ENCODE peak calls at places on chromosomes 7 and 10, in six cellular contexts. One of them, this sample, is unnamed.

GRCh38 chr7:140670343-140670935 is 2.3 kb upstream of the ADCK2 start:
- DNase-seq in GM23338: peak; percentile 17
- DNase-seq in HepG2: no peak
- DNase-seq in GM12878: no peak
- DNase-seq in K562: peak; percentile 44
- DNase-seq in H1: no peak
- DNase-seq in this sample: no peak

GRCh38 chr10:119608316-119609155 is 11.8 kb upstream of the TIAL1 start:
- DNase-seq in GM23338: peak; percentile 73
- DNase-seq in HepG2: peak; percentile 36
- DNase-seq in GM12878: no peak
- DNase-seq in K562: no peak
- DNase-seq in H1: no peak
- DNase-seq in this sample: peak; percentile 65

GRCh38 chr7:98133181-98133580 is 26.5 kb downstream of the LMTK2 start:
- DNase-seq in GM23338: no peak
- DNase-seq in HepG2: no peak
- DNase-seq in GM12878: peak; percentile 63
- DNase-seq in K562: no peak
- DNase-seq in H1: no peak
- DNase-seq in this sample: no peak

GRCh38 chr10:65581426-65582026 is 1344.3 kb upstream of the LRRTM3 start:
- DNase-seq in GM23338: peak; percentile 54
- DNase-seq in HepG2: no peak
- DNase-seq in GM12878: no peak
- DNase-seq in K562: no peak
- DNase-seq in H1: no peak
- DNase-seq in this sample: no peak

GRCh38 chr10:89281606-89282395 is 20.0 kb upstream of the IFIT2 start:
- DNase-seq in GM23338: no peak
- DNase-seq in HepG2: no peak
- DNase-seq in GM12878: no peak
- DNase-seq in K562: no peak
- DNase-seq in H1: no peak
- DNase-seq in this sample: no peak

GRCh38 chr7:636396-636795 is 90.1 kb upstream of the DNAAF5 start:
- DNase-seq in GM23338: no peak
- DNase-seq in HepG2: peak; percentile 12
- DNase-seq in GM12878: no peak
- DNase-seq in K562: peak; percentile 68
- DNase-seq in H1: no peak
- DNase-seq in this sample: peak; percentile 27

GRCh38 chr7:92768501-92769360 is 67.6 kb downstream of the CDK6 start:
- DNase-seq in GM23338: peak; percentile 53
- DNase-seq in HepG2: no peak
- DNase-seq in GM12878: peak; percentile 49
- DNase-seq in K562: no peak
- DNase-seq in H1: no peak
- DNase-seq in this sample: no peak

GRCh38 chr10:102629661-102630614 is 14.3 kb upstream of the TRIM8 start:
- DNase-seq in GM23338: peak; percentile 85
- DNase-seq in HepG2: peak; percentile 60
- DNase-seq in GM12878: no peak
- DNase-seq in K562: no peak
- DNase-seq in H1: peak; percentile 60
- DNase-seq in this sample: peak; percentile 67

GRCh38 chr10:127737563-127738511 is 852 bp downstream of the FOXI2 start:
- DNase-seq in GM23338: peak; percentile 31
- DNase-seq in HepG2: no peak
- DNase-seq in GM12878: no peak
- DNase-seq in K562: no peak
- DNase-seq in H1: no peak
- DNase-seq in this sample: peak; percentile 33

GRCh38 chr7:51162724-51163329 is 153.8 kb downstream of the COBL start:
- DNase-seq in GM23338: peak; percentile 95
- DNase-seq in HepG2: peak; percentile 64
- DNase-seq in GM12878: peak; percentile 32
- DNase-seq in K562: peak; percentile 54
- DNase-seq in H1: peak; percentile 61
- DNase-seq in this sample: peak; percentile 91

GRCh38 chr10:58481569-58482109 is 31.0 kb upstream of the BICC1 start:
- DNase-seq in GM23338: peak; percentile 20
- DNase-seq in HepG2: no peak
- DNase-seq in GM12878: no peak
- DNase-seq in K562: no peak
- DNase-seq in H1: no peak
- DNase-seq in this sample: no peak

GRCh38 chr10:77889277-77889903 is 37.2 kb downstream of the DLG5 start:
- DNase-seq in GM23338: peak; percentile 87
- DNase-seq in HepG2: peak; percentile 93
- DNase-seq in GM12878: no peak
- DNase-seq in K562: peak; percentile 52
- DNase-seq in H1: no peak
- DNase-seq in this sample: peak; percentile 69

GRCh38 chr10:118979661-118980060 is 49.9 kb upstream of the NANOS1 start:
- DNase-seq in GM23338: no peak
- DNase-seq in HepG2: no peak
- DNase-seq in GM12878: no peak
- DNase-seq in K562: no peak
- DNase-seq in H1: no peak
- DNase-seq in this sample: no peak

GRCh38 chr10:103765981-103766380 is 89.4 kb downstream of the SH3PXD2A start:
- DNase-seq in GM23338: no peak
- DNase-seq in HepG2: no peak
- DNase-seq in GM12878: no peak
- DNase-seq in K562: no peak
- DNase-seq in H1: no peak
- DNase-seq in this sample: no peak

GRCh38 chr10:77091745-77092144 is 545.9 kb downstream of the KCNMA1 start:
- DNase-seq in GM23338: no peak
- DNase-seq in HepG2: no peak
- DNase-seq in GM12878: no peak
- DNase-seq in K562: no peak
- DNase-seq in H1: no peak
- DNase-seq in this sample: no peak

GRCh38 chr10:75211007-75211735 is 575 bp downstream of the VDAC2 start:
- DNase-seq in GM23338: peak; percentile 48
- DNase-seq in HepG2: peak; percentile 48
- DNase-seq in GM12878: no peak
- DNase-seq in K562: peak; percentile 86
- DNase-seq in H1: no peak
- DNase-seq in this sample: no peak

GRCh38 chr10:110818311-110819257 is 53.1 kb upstream of the PDCD4 start:
- DNase-seq in GM23338: no peak
- DNase-seq in HepG2: no peak
- DNase-seq in GM12878: no peak
- DNase-seq in K562: no peak
- DNase-seq in H1: no peak
- DNase-seq in this sample: no peak

GRCh38 chr10:64116731-64117130 is 595.5 kb downstream of the REEP3 start:
- DNase-seq in GM23338: peak; percentile 58
- DNase-seq in HepG2: no peak
- DNase-seq in GM12878: no peak
- DNase-seq in K562: no peak
- DNase-seq in H1: no peak
- DNase-seq in this sample: no peak
- TF ChIP-seq CREB1 in GM23338: no peak
- TF ChIP-seq CREB1 in HepG2: no peak
- TF ChIP-seq CREB1 in GM12878: no peak
- TF ChIP-seq CREB1 in K562: no peak
- TF ChIP-seq CREB1 in H1: no peak
- TF ChIP-seq CREB1 in this sample: no peak

DNA sequence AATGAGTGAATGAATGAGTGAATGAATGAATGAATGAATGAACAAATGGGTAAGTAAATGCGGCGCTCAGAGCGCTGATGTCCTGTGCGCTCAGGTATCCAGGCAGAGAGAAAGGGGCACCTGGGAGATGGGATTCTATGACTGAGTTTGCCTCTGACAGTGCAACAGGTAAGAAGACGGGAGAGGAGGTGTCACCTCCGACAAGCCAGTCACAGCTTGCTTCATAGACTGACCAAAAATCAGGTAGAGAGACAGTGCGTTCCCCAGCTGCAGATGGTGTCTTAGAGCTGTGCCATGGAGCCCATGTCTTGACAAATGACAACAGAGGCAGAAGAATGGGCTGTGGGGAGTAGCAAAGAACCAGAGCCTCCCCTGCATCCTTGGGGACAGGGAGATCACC is 327.3 kb downstream of the FGFR2 start:
- DNase-seq in GM23338: no peak
- DNase-seq in HepG2: no peak
- DNase-seq in GM12878: no peak
- DNase-seq in K562: no peak
- DNase-seq in H1: no peak
- DNase-seq in this sample: no peak
- TF ChIP-seq CREB1 in GM23338: no peak
- TF ChIP-seq CREB1 in HepG2: no peak
- TF ChIP-seq CREB1 in GM12878: no peak
- TF ChIP-seq CREB1 in K562: no peak
- TF ChIP-seq CREB1 in H1: no peak
- TF ChIP-seq CREB1 in this sample: no peak

GRCh38 chr7:69504733-69505132 is 93.5 kb upstream of the AUTS2 start:
- DNase-seq in GM23338: no peak
- DNase-seq in HepG2: no peak
- DNase-seq in GM12878: no peak
- DNase-seq in K562: no peak
- DNase-seq in H1: no peak
- DNase-seq in this sample: no peak
- TF ChIP-seq CREB1 in GM23338: no peak
- TF ChIP-seq CREB1 in HepG2: no peak
- TF ChIP-seq CREB1 in GM12878: no peak
- TF ChIP-seq CREB1 in K562: no peak
- TF ChIP-seq CREB1 in H1: no peak
- TF ChIP-seq CREB1 in this sample: no peak

GRCh38 chr10:84826704-84827103 is 498.3 kb downstream of the CCSER2 start:
- DNase-seq in GM23338: no peak
- DNase-seq in HepG2: no peak
- DNase-seq in GM12878: no peak
- DNase-seq in K562: no peak
- DNase-seq in H1: no peak
- DNase-seq in this sample: no peak

GRCh38 chr10:84829121-84829520 is 500.7 kb downstream of the CCSER2 start:
- DNase-seq in GM23338: no peak
- DNase-seq in HepG2: no peak
- DNase-seq in GM12878: no peak
- DNase-seq in K562: no peak
- DNase-seq in H1: no peak
- DNase-seq in this sample: no peak

GRCh38 chr10:84822926-84823325 is 494.5 kb downstream of the CCSER2 start:
- DNase-seq in GM23338: no peak
- DNase-seq in HepG2: no peak
- DNase-seq in GM12878: no peak
- DNase-seq in K562: no peak
- DNase-seq in H1: no peak
- DNase-seq in this sample: no peak

GRCh38 chr10:84824525-84824924 is 496.1 kb downstream of the CCSER2 start:
- DNase-seq in GM23338: no peak
- DNase-seq in HepG2: no peak
- DNase-seq in GM12878: no peak
- DNase-seq in K562: no peak
- DNase-seq in H1: no peak
- DNase-seq in this sample: no peak

GRCh38 chr10:84825330-84825729 is 496.9 kb downstream of the CCSER2 start:
- DNase-seq in GM23338: no peak
- DNase-seq in HepG2: no peak
- DNase-seq in GM12878: no peak
- DNase-seq in K562: no peak
- DNase-seq in H1: no peak
- DNase-seq in this sample: no peak
- TF ChIP-seq CREB1 in GM23338: no peak
- TF ChIP-seq CREB1 in HepG2: no peak
- TF ChIP-seq CREB1 in GM12878: no peak
- TF ChIP-seq CREB1 in K562: no peak
- TF ChIP-seq CREB1 in H1: no peak
- TF ChIP-seq CREB1 in this sample: no peak

DNA sequence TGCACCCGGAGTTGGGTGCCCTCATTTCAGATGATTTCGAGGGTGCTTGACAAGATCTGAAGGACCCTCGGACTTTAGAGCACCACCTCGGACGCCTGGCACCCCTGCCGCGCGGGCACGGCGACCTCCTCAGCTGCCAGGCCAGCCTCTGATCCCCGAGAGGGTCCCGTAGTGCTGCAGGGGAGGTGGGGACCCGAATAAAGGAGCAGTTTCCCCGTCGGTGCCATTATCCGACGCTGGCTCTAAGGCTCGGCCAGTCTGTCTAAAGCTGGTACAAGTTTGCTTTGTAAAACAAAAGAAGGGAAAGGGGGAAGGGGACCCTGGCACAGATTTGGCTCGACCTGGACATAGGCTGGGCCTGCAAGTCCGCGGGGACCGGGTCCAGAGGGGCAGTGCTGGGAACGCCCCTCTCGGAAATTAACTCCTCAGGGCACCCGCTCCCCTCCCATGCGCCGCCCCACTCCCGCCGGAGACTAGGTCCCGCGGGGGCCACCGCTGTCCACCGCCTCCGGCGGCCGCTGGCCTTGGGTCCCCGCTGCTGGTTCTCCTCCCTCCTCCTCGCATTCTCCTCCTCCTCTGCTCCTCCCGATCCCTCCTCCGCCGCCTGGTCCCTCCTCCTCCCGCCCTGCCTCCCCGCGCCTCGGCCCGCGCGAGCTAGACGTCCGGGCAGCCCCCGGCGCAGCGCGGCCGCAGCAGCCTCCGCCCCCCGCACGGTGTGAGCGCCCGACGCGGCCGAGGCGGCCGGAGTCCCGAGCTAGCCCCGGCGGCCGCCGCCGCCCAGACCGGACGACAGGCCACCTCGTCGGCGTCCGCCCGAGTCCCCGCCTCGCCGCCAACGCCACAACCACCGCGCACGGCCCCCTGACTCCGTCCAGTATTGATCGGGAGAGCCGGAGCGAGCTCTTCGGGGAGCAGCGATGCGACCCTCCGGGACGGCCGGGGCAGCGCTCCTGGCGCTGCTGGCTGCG is at the start of gene EGFR:
- DNase-seq in GM23338: peak; percentile 75
- DNase-seq in HepG2: no peak
- DNase-seq in GM12878: no peak
- DNase-seq in K562: no peak
- DNase-seq in H1: no peak
- DNase-seq in this sample: peak; percentile 62
- TF ChIP-seq CREB1 in GM23338: no peak
- TF ChIP-seq CREB1 in HepG2: no peak
- TF ChIP-seq CREB1 in GM12878: no peak
- TF ChIP-seq CREB1 in K562: no peak
- TF ChIP-seq CREB1 in H1: no peak
- TF ChIP-seq CREB1 in this sample: no peak

GRCh38 chr7:29879609-29880008 is 73.3 kb downstream of the WIPF3 start:
- DNase-seq in GM23338: no peak
- DNase-seq in HepG2: no peak
- DNase-seq in GM12878: no peak
- DNase-seq in K562: no peak
- DNase-seq in H1: no peak
- DNase-seq in this sample: no peak
- TF ChIP-seq CREB1 in GM23338: no peak
- TF ChIP-seq CREB1 in HepG2: no peak
- TF ChIP-seq CREB1 in GM12878: no peak
- TF ChIP-seq CREB1 in K562: no peak
- TF ChIP-seq CREB1 in H1: no peak
- TF ChIP-seq CREB1 in this sample: no peak

GRCh38 chr7:102075126-102075525 is 211.5 kb upstream of the SH2B2 start:
- DNase-seq in GM23338: no peak
- DNase-seq in HepG2: no peak
- DNase-seq in GM12878: no peak
- DNase-seq in K562: no peak
- DNase-seq in H1: no peak
- DNase-seq in this sample: no peak
- TF ChIP-seq CREB1 in GM23338: no peak
- TF ChIP-seq CREB1 in HepG2: no peak
- TF ChIP-seq CREB1 in GM12878: no peak
- TF ChIP-seq CREB1 in K562: no peak
- TF ChIP-seq CREB1 in H1: no peak
- TF ChIP-seq CREB1 in this sample: no peak

This sample was measured in WTC11.